ENCODE peak calls at places on chromosomes 12 and 14, in four cellular contexts. One of them, this sample, is unnamed.

GRCh38 chr12:100995201-100995600 is 200.6 kb downstream of the ANO4 start:
- DNase-seq in bronchial epithelial cell: peak; percentile 65
- DNase-seq in progenitor cell of endocrine pancreas: no peak
- DNase-seq in cardiac fibroblast: peak; percentile 86
- DNase-seq in this sample: no peak

GRCh38 chr14:66380143-66380542 is 106.0 kb upstream of the CCDC196 start:
- DNase-seq in bronchial epithelial cell: no peak
- DNase-seq in progenitor cell of endocrine pancreas: no peak
- DNase-seq in cardiac fibroblast: no peak
- DNase-seq in this sample: no peak

GRCh38 chr12:107320929-107321618 is 227.7 kb upstream of the CRY1 start:
- DNase-seq in bronchial epithelial cell: peak; percentile 71
- DNase-seq in progenitor cell of endocrine pancreas: no peak
- DNase-seq in cardiac fibroblast: peak; percentile 36
- DNase-seq in this sample: no peak

GRCh38 chr14:25431211-25432076 is 381.5 kb upstream of the STXBP6 start:
- DNase-seq in bronchial epithelial cell: peak; percentile 1
- DNase-seq in progenitor cell of endocrine pancreas: peak; percentile 25
- DNase-seq in cardiac fibroblast: peak; percentile 6
- DNase-seq in this sample: no peak

GRCh38 chr12:19546611-19547162 is 107.4 kb downstream of the AEBP2 start:
- DNase-seq in bronchial epithelial cell: peak; percentile 79
- DNase-seq in progenitor cell of endocrine pancreas: no peak
- DNase-seq in cardiac fibroblast: peak; percentile 60
- DNase-seq in this sample: peak; percentile 45

GRCh38 chr12:64665506-64665905 is 55.2 kb downstream of the RASSF3 start:
- DNase-seq in bronchial epithelial cell: peak; percentile 34
- DNase-seq in progenitor cell of endocrine pancreas: no peak
- DNase-seq in cardiac fibroblast: peak; percentile 32
- DNase-seq in this sample: no peak

GRCh38 chr14:20706657-20707355 is 18.2 kb downstream of the ANG start:
- DNase-seq in bronchial epithelial cell: peak; percentile 71
- DNase-seq in progenitor cell of endocrine pancreas: no peak
- DNase-seq in cardiac fibroblast: no peak
- DNase-seq in this sample: no peak

GRCh38 chr14:104509673-104510072 is 69.9 kb upstream of the C14orf180 start:
- DNase-seq in bronchial epithelial cell: no peak
- DNase-seq in progenitor cell of endocrine pancreas: no peak
- DNase-seq in cardiac fibroblast: no peak
- DNase-seq in this sample: no peak

GRCh38 chr12:72476301-72476700 is 204.1 kb downstream of the TRHDE start:
- DNase-seq in bronchial epithelial cell: no peak
- DNase-seq in progenitor cell of endocrine pancreas: no peak
- DNase-seq in cardiac fibroblast: no peak
- DNase-seq in this sample: no peak

GRCh38 chr12:72467985-72468384 is 195.8 kb downstream of the TRHDE start:
- DNase-seq in bronchial epithelial cell: no peak
- DNase-seq in progenitor cell of endocrine pancreas: no peak
- DNase-seq in cardiac fibroblast: no peak
- DNase-seq in this sample: no peak

GRCh38 chr12:72471806-72472205 is 199.6 kb downstream of the TRHDE start:
- DNase-seq in bronchial epithelial cell: no peak
- DNase-seq in progenitor cell of endocrine pancreas: no peak
- DNase-seq in cardiac fibroblast: no peak
- DNase-seq in this sample: no peak

GRCh38 chr12:72468505-72468904 is 196.3 kb downstream of the TRHDE start:
- DNase-seq in bronchial epithelial cell: no peak
- DNase-seq in progenitor cell of endocrine pancreas: no peak
- DNase-seq in cardiac fibroblast: no peak
- DNase-seq in this sample: no peak

GRCh38 chr12:72472350-72472749 is 200.2 kb downstream of the TRHDE start:
- DNase-seq in bronchial epithelial cell: no peak
- DNase-seq in progenitor cell of endocrine pancreas: no peak
- DNase-seq in cardiac fibroblast: no peak
- DNase-seq in this sample: no peak
- TF ChIP-seq CTCF in bronchial epithelial cell: no peak
- TF ChIP-seq CTCF in progenitor cell of endocrine pancreas: no peak
- TF ChIP-seq CTCF in cardiac fibroblast: no peak
- TF ChIP-seq CTCF in this sample: peak; percentile 34

GRCh38 chr12:125070117-125070516 is 4.9 kb downstream of the AACS start:
- DNase-seq in bronchial epithelial cell: no peak
- DNase-seq in progenitor cell of endocrine pancreas: no peak
- DNase-seq in cardiac fibroblast: no peak
- DNase-seq in this sample: no peak
- TF ChIP-seq CTCF in bronchial epithelial cell: no peak
- TF ChIP-seq CTCF in progenitor cell of endocrine pancreas: no peak
- TF ChIP-seq CTCF in cardiac fibroblast: no peak
- TF ChIP-seq CTCF in this sample: no peak

GRCh38 chr14:58272589-58273372 is 25.6 kb upstream of the ARID4A start:
- DNase-seq in bronchial epithelial cell: peak; percentile 38
- DNase-seq in progenitor cell of endocrine pancreas: no peak
- DNase-seq in cardiac fibroblast: peak; percentile 53
- DNase-seq in this sample: peak; percentile 37
- TF ChIP-seq CTCF in bronchial epithelial cell: peak; percentile 14
- TF ChIP-seq CTCF in progenitor cell of endocrine pancreas: peak; percentile 26
- TF ChIP-seq CTCF in cardiac fibroblast: peak; percentile 29
- TF ChIP-seq CTCF in this sample: peak; percentile 53

GRCh38 chr14:93063393-93063792 is 52.3 kb downstream of the ITPK1 start:
- DNase-seq in bronchial epithelial cell: no peak
- DNase-seq in progenitor cell of endocrine pancreas: no peak
- DNase-seq in cardiac fibroblast: no peak
- DNase-seq in this sample: no peak

GRCh38 chr14:93065272-93065730 is 50.4 kb downstream of the ITPK1 start:
- DNase-seq in bronchial epithelial cell: no peak
- DNase-seq in progenitor cell of endocrine pancreas: no peak
- DNase-seq in cardiac fibroblast: no peak
- DNase-seq in this sample: no peak

GRCh38 chr14:93064411-93065271 is 51.1 kb downstream of the ITPK1 start:
- DNase-seq in bronchial epithelial cell: no peak
- DNase-seq in progenitor cell of endocrine pancreas: no peak
- DNase-seq in cardiac fibroblast: peak; percentile 60
- DNase-seq in this sample: peak; percentile 17

GRCh38 chr14:93068721-93069120 is 47.0 kb downstream of the ITPK1 start:
- DNase-seq in bronchial epithelial cell: no peak
- DNase-seq in progenitor cell of endocrine pancreas: no peak
- DNase-seq in cardiac fibroblast: no peak
- DNase-seq in this sample: no peak

DNA sequence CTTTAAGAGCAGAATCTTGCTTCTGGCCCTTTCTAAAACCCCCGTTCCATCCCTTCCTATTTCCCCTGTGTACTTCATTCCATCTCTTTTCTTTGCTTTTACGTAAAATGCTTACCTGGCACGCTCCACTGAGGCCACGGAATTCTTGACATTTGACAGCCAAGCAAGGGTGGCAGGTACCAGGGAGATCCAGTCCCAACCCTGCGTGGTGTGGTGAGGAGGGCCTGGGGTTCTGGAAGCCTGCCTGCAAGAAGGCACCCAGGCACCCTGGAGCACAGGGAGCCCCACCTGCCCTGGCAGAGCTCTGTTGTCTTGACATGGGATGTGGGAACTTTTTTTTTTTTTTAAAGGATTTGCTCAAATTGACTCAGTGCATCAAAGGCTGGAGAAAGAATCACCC is 48.6 kb downstream of the ITPK1 start:
- DNase-seq in bronchial epithelial cell: no peak
- DNase-seq in progenitor cell of endocrine pancreas: no peak
- DNase-seq in cardiac fibroblast: no peak
- DNase-seq in this sample: no peak
- TF ChIP-seq CTCF in bronchial epithelial cell: no peak
- TF ChIP-seq CTCF in progenitor cell of endocrine pancreas: no peak
- TF ChIP-seq CTCF in cardiac fibroblast: no peak
- TF ChIP-seq CTCF in this sample: no peak

DNA sequence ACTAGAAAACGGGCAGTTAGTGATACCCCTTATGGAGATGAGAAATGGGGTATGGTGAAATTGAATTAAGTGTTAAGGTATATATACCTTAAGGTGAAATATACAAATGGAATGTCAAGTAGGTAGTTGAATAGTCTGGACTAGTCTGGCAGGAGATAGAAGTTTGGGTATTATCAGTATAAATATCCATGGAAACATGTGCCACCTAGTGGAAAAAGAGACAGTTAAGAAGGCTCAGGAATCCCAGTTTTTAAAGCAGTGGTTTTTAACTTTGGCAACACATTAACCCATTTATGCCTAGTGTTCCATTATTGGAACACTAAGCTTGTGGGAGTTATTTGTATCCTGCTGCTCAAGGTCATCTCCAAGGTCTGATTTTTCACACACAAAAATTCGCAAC is 38.6 kb upstream of the TPH2 start:
- DNase-seq in bronchial epithelial cell: peak; percentile 63
- DNase-seq in progenitor cell of endocrine pancreas: no peak
- DNase-seq in cardiac fibroblast: peak; percentile 39
- DNase-seq in this sample: peak; percentile 15
- TF ChIP-seq CTCF in bronchial epithelial cell: peak; percentile 17
- TF ChIP-seq CTCF in progenitor cell of endocrine pancreas: peak; percentile 11
- TF ChIP-seq CTCF in cardiac fibroblast: peak; percentile 28
- TF ChIP-seq CTCF in this sample: peak; percentile 77

DNA sequence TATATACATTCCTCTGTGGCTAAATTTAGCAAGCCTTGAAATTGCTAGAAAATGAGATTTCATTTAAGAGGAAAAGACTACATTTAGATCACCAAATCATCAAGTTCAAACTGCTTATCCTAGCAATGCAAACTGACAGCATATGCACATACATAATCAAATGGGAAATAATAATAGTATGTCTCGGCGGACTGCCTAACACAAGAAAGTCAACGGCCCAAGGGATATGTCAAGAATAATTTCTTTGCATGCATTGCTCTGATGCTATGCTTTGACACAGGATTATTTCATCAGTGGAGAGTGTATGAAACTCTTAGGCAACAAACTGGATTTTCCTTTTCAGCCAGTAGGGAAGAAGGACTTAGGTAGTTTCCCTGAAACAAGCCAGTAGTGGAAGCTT is 107.8 kb downstream of the KCNC2 start:
- DNase-seq in bronchial epithelial cell: no peak
- DNase-seq in progenitor cell of endocrine pancreas: no peak
- DNase-seq in cardiac fibroblast: no peak
- DNase-seq in this sample: no peak
- TF ChIP-seq CTCF in bronchial epithelial cell: no peak
- TF ChIP-seq CTCF in progenitor cell of endocrine pancreas: no peak
- TF ChIP-seq CTCF in cardiac fibroblast: no peak
- TF ChIP-seq CTCF in this sample: no peak

DNA sequence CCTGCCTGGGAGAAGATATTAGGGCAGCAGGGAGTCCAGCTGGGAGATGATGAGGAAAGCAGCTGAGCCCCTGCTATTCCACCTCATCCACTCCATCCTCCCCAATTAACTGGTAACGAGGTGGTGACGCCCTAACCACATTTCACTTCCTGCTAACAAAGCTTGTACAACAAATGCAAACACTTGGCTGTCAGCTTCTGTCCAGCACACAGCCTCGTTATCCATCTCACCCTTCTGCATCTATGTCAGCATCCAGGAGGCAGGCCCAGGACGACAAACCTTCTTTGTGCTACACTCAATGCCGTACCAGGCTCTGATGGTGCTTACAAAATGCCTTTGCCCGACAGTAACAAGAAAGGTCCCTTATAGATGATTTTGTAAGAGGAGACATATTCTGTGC is 225.4 kb downstream of the APAF1 start:
- DNase-seq in bronchial epithelial cell: no peak
- DNase-seq in progenitor cell of endocrine pancreas: no peak
- DNase-seq in cardiac fibroblast: no peak
- DNase-seq in this sample: no peak
- TF ChIP-seq CTCF in bronchial epithelial cell: no peak
- TF ChIP-seq CTCF in progenitor cell of endocrine pancreas: no peak
- TF ChIP-seq CTCF in cardiac fibroblast: no peak
- TF ChIP-seq CTCF in this sample: no peak

DNA sequence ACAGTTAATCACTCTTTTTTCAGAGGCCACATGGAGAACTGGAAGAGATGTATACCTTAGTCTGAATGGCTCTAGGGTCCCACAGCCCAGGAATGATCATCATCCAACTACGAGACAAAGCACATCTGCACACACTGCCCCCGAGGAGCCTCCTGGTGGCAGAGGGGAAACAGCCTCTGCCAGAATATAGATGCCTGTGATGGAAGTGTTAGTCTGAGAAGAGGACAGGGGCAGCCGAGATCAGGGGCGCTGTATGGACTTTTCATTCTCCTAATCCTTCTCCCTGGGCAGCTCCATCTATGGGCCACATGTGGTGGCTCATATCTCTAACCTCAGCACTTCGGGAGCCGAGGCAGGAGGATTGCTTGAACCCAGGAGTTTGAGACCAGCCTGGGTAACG is 82.8 kb upstream of the CAPRIN2 start:
- DNase-seq in bronchial epithelial cell: no peak
- DNase-seq in progenitor cell of endocrine pancreas: no peak
- DNase-seq in cardiac fibroblast: no peak
- DNase-seq in this sample: no peak
- TF ChIP-seq CTCF in bronchial epithelial cell: no peak
- TF ChIP-seq CTCF in progenitor cell of endocrine pancreas: peak; percentile 21
- TF ChIP-seq CTCF in cardiac fibroblast: no peak
- TF ChIP-seq CTCF in this sample: peak; percentile 34

GRCh38 chr12:85392508-85392907 is 112.5 kb downstream of the ALX1 start:
- DNase-seq in bronchial epithelial cell: no peak
- DNase-seq in progenitor cell of endocrine pancreas: no peak
- DNase-seq in cardiac fibroblast: no peak
- DNase-seq in this sample: no peak

GRCh38 chr12:85390281-85390680 is 110.3 kb downstream of the ALX1 start:
- DNase-seq in bronchial epithelial cell: no peak
- DNase-seq in progenitor cell of endocrine pancreas: no peak
- DNase-seq in cardiac fibroblast: no peak
- DNase-seq in this sample: no peak

GRCh38 chr12:85394809-85395208 is 114.8 kb downstream of the ALX1 start:
- DNase-seq in bronchial epithelial cell: no peak
- DNase-seq in progenitor cell of endocrine pancreas: no peak
- DNase-seq in cardiac fibroblast: no peak
- DNase-seq in this sample: no peak
- TF ChIP-seq CTCF in bronchial epithelial cell: no peak
- TF ChIP-seq CTCF in progenitor cell of endocrine pancreas: no peak
- TF ChIP-seq CTCF in cardiac fibroblast: no peak
- TF ChIP-seq CTCF in this sample: no peak

GRCh38 chr12:15858348-15858747 is 23.8 kb upstream of the STRAP start:
- DNase-seq in bronchial epithelial cell: no peak
- DNase-seq in progenitor cell of endocrine pancreas: no peak
- DNase-seq in cardiac fibroblast: no peak
- DNase-seq in this sample: no peak
- TF ChIP-seq CTCF in bronchial epithelial cell: no peak
- TF ChIP-seq CTCF in progenitor cell of endocrine pancreas: peak; percentile 42
- TF ChIP-seq CTCF in cardiac fibroblast: no peak
- TF ChIP-seq CTCF in this sample: peak; percentile 16